ENCODE peak calls at places on chromosomes 13 and 19, in ten cellular contexts. E is amniotic epithelial cell; V is activated CD4-positive, alpha-beta T cell treated with anti-CD3 and anti-CD28 coated beads, Interleukin-2, amount 10 ng/mL, durations not matched to agents 7 days and 5 days; B is ELF-1; M is transverse colon; U is cardiac fibroblast; G is DMS53; N is WTC11; F is T-helper 9 cell; L is ascending aorta. X is an unnamed sample.

GRCh38 chr19:14718522-14719113 is 28.8 kb downstream of the ZNF333 start:
- DNase-seq in E (peak), B (no peak), V (no peak), F (no peak), M (no peak), U (peak), N (no peak), L (no peak), G (peak), X (no peak)

GRCh38 chr13:42211704-42212103 is 60.2 kb upstream of the AKAP11 start:
- DNase-seq in G (no peak), N (no peak), L (no peak), E (peak), B (no peak), V (no peak), M (no peak), F (no peak), U (peak), X (no peak)

GRCh38 chr13:106683179-106683578 is 115.2 kb upstream of the ARGLU1 start:
- DNase-seq in F (no peak), L (no peak), M (no peak), E (no peak), N (no peak), V (no peak), G (peak), U (no peak), B (no peak), X (no peak)

GRCh38 chr13:51733656-51734334 is 70.2 kb downstream of the DHRS12 start:
- DNase-seq in M (no peak), E (no peak), F (no peak), N (no peak), B (peak), U (peak), V (no peak), G (peak), L (no peak), X (no peak)

GRCh38 chr19:447816-448546 is 12.9 kb downstream of the SHC2 start:
- DNase-seq in L (no peak), G (peak), E (peak), B (no peak), M (peak), N (no peak), U (no peak), V (no peak), F (no peak), X (no peak)

GRCh38 chr19:46080561-46080960 is 39.8 kb upstream of the IGFL4 start:
- DNase-seq in L (no peak), B (no peak), V (no peak), F (no peak), E (peak), G (peak), U (peak), N (no peak), M (no peak), X (peak)

GRCh38 chr19:11767633-11768133 is 883 bp downstream of the ZNF441 start:
- DNase-seq in L (peak), G (peak), N (no peak), E (peak), B (peak), U (peak), V (peak), M (peak), F (peak), X (no peak)

GRCh38 chr13:45705145-45705695 is 3.1 kb downstream of the CBY2 start:
- DNase-seq in B (peak), L (no peak), U (no peak), F (no peak), G (no peak), E (no peak), N (no peak), M (no peak), V (no peak), X (no peak)

GRCh38 chr19:43564800-43565199 is 10.5 kb downstream of the XRCC1 start:
- DNase-seq in F (no peak), U (no peak), B (no peak), M (no peak), E (no peak), V (no peak), L (no peak), G (no peak), N (no peak), X (no peak)

GRCh38 chr13:33606692-33607091 is 211.3 kb upstream of the RFC3 start:
- DNase-seq in E (peak), G (peak), N (peak), L (no peak), V (no peak), U (peak), M (no peak), B (peak), F (no peak), X (no peak)

GRCh38 chr13:76579701-76580100 is 306.5 kb downstream of the KCTD12 start:
- DNase-seq in U (no peak), F (no peak), V (no peak), E (no peak), G (no peak), N (no peak), B (no peak), L (no peak), M (no peak), X (no peak)

GRCh38 chr13:94968040-94968756 is 255.9 kb upstream of the SOX21 start:
- DNase-seq in V (no peak), U (no peak), B (peak), G (peak), L (no peak), M (no peak), E (no peak), F (no peak), N (peak), X (no peak)

GRCh38 chr13:50082426-50083283 is 67.4 kb downstream of the KCNRG start:
- DNase-seq in M (peak), F (peak), N (peak), B (peak), L (peak), V (peak), G (peak), U (peak), E (peak), X (no peak)

GRCh38 chr19:28511655-28512054 is 701.3 kb downstream of the UQCRFS1 start:
- DNase-seq in F (no peak), B (no peak), V (no peak), N (no peak), E (no peak), G (no peak), U (no peak), L (no peak), M (no peak), X (no peak)

GRCh38 chr19:11451327-11451941 is 16.0 kb downstream of the PRKCSH start:
- DNase-seq in N (no peak), U (no peak), F (no peak), E (no peak), M (no peak), L (no peak), G (no peak), V (no peak), B (no peak), X (no peak)

GRCh38 chr13:47484564-47484963 is 516.5 kb downstream of the SUCLA2 start:
- DNase-seq in U (peak), B (no peak), F (no peak), V (no peak), E (peak), N (no peak), G (peak), L (no peak), M (no peak), X (no peak)

GRCh38 chr19:17340871-17341357 is 3.6 kb downstream of the GTPBP3 start:
- DNase-seq in M (no peak), F (no peak), N (peak), U (no peak), G (no peak), E (peak), L (no peak), V (no peak), B (peak), X (no peak)

GRCh38 chr13:41408061-41408460 is 49.3 kb upstream of the RGCC start:
- DNase-seq in F (no peak), E (no peak), M (no peak), N (no peak), L (no peak), V (no peak), U (no peak), G (no peak), B (no peak), X (no peak)

GRCh38 chr19:41540041-41540695 is 35.8 kb upstream of the CEACAM21 start:
- DNase-seq in L (no peak), V (no peak), G (no peak), M (no peak), F (no peak), U (no peak), E (peak), N (no peak), B (peak), X (no peak)

GRCh38 chr13:79796116-79796515 is 315.2 kb downstream of the NDFIP2 start:
- DNase-seq in V (no peak), E (no peak), U (no peak), M (no peak), F (no peak), N (no peak), L (no peak), B (no peak), G (no peak), X (no peak)

GRCh38 chr13:106089251-106089940 is 446.1 kb downstream of the EFNB2 start:
- DNase-seq in F (no peak), L (no peak), U (no peak), V (no peak), E (no peak), B (no peak), G (no peak), N (no peak), M (no peak), X (no peak)

GRCh38 chr19:43562698-43563241 is 12.6 kb downstream of the XRCC1 start:
- DNase-seq in L (peak), V (peak), U (peak), G (no peak), M (peak), N (no peak), B (no peak), F (peak), E (peak), X (no peak)

GRCh38 chr19:3682741-3683404 is 17.4 kb downstream of the PIP5K1C start:
- DNase-seq in U (peak), F (no peak), N (no peak), L (no peak), B (peak), V (no peak), E (peak), M (no peak), G (no peak), X (no peak)

GRCh38 chr13:98970293-98970692 is 7.6 kb downstream of the DOCK9 start:
- DNase-seq in G (no peak), N (no peak), B (no peak), U (no peak), E (no peak), V (no peak), L (no peak), M (no peak), F (no peak), X (no peak)

GRCh38 chr13:50527612-50528509 is 315.6 kb downstream of the DLEU7 start:
- DNase-seq in E (no peak), L (no peak), V (no peak), U (no peak), F (no peak), B (no peak), G (peak), N (no peak), M (no peak), X (no peak)

GRCh38 chr13:43876366-43876765 is 3.2 kb downstream of the CCDC122 start:
- DNase-seq in B (no peak), V (no peak), N (no peak), M (no peak), G (no peak), U (no peak), F (no peak), L (no peak), E (no peak), X (no peak)

GRCh38 chr13:50587839-50588373 is 255.6 kb downstream of the DLEU7 start:
- DNase-seq in E (peak), N (no peak), U (no peak), M (no peak), V (no peak), F (no peak), B (no peak), G (no peak), L (no peak), X (no peak)

GRCh38 chr13:44857061-44857460 is 132.2 kb downstream of the NUFIP1 start:
- DNase-seq in L (no peak), M (no peak), U (no peak), N (no peak), G (no peak), B (no peak), F (no peak), V (no peak), E (no peak), X (no peak)

GRCh38 chr13:97318532-97318931 is 96.4 kb downstream of the MBNL2 start:
- DNase-seq in E (no peak), F (no peak), U (no peak), B (no peak), L (no peak), V (no peak), N (no peak), M (no peak), G (no peak), X (no peak)

GRCh38 chr19:16462757-16463250 is 9.0 kb downstream of the EPS15L1 start:
- DNase-seq in G (peak), N (no peak), V (no peak), F (no peak), E (peak), B (no peak), L (no peak), M (peak), U (peak), X (no peak)

GRCh38 chr13:74287672-74288169 is 153.5 kb upstream of the KLF12 start:
- DNase-seq in G (peak), N (peak), B (peak), L (peak), V (peak), U (peak), F (peak), M (peak), E (peak), X (no peak)

GRCh38 chr13:98977568-98978270 is at the start of gene DOCK9:
- DNase-seq in G (no peak), F (no peak), N (peak), E (peak), V (no peak), L (peak), M (peak), B (peak), U (peak), X (no peak)

GRCh38 chr19:41753159-41753558 is 2.2 kb upstream of the CEACAM6 start:
- DNase-seq in N (peak), V (peak), E (no peak), B (peak), U (peak), L (no peak), G (peak), F (peak), M (peak), X (no peak)

GRCh38 chr19:15702590-15702930 is 25.3 kb upstream of the OR10H2 start:
- DNase-seq in V (peak), E (peak), N (no peak), U (peak), B (peak), M (peak), G (peak), L (peak), F (no peak), X (no peak)

GRCh38 chr13:20192470-20193141 is at the start of gene GJB2:
- DNase-seq in L (no peak), U (no peak), B (no peak), M (peak), E (no peak), V (no peak), F (no peak), N (peak), G (peak), X (no peak)

GRCh38 chr13:30376426-30377311 is 45.6 kb upstream of the UBE2L5 start:
- DNase-seq in F (peak), G (peak), E (no peak), B (no peak), V (peak), L (no peak), N (no peak), M (peak), U (no peak), X (no peak)

GRCh38 chr19:39038098-39038497 is 5.7 kb upstream of the FBXO27 start:
- DNase-seq in U (peak), M (peak), B (peak), V (no peak), N (peak), L (no peak), F (no peak), G (peak), E (peak), X (no peak)

GRCh38 chr19:15256708-15257331 is 24.6 kb upstream of the EPHX3 start:
- DNase-seq in F (no peak), V (no peak), E (no peak), L (no peak), M (no peak), B (no peak), U (no peak), G (no peak), N (no peak), X (no peak)

GRCh38 chr13:38430761-38431160 is 81.1 kb downstream of the UFM1 start:
- DNase-seq in U (no peak), E (no peak), G (no peak), V (no peak), L (no peak), B (no peak), N (no peak), M (no peak), F (no peak), X (no peak)

GRCh38 chr13:91369432-91369831 is 21.9 kb downstream of the MIR17HG start:
- DNase-seq in E (peak), L (no peak), G (no peak), B (no peak), N (no peak), U (peak), F (no peak), M (no peak), V (no peak), X (no peak)

X was measured in GOT3.